ENCODE peak calls at places on chromosomes 3 and 15, in five cellular contexts. C, V, R, N and F are unnamed samples.
A peak's percentile ranks its signal among the peaks of the same experiment; 100 is the strongest.

GRCh38 chr15:99954361-99955180 is 221.3 kb upstream of the LYSMD4 start:
- DNase-seq in V (no peak), N (no peak), C (no peak), R (no peak), F (no peak)

GRCh38 chr15:74318376-74319137 is 48.9 kb downstream of the CYP11A1 start:
- DNase-seq in V (no peak), N (no peak), R (no peak), C (no peak), F (peak; percentile 54)

GRCh38 chr3:107612581-107613182 is 89.9 kb downstream of the BBX start:
- DNase-seq in N (no peak), R (no peak), C (no peak), V (no peak), F (no peak)

GRCh38 chr3:76122007-76122406 is 336.7 kb upstream of the ZNF717 start:
- DNase-seq in N (no peak), V (no peak), R (no peak), C (no peak), F (no peak)

GRCh38 chr15:31332681-31333071 is 6.0 kb downstream of the KLF13 start:
- DNase-seq in N (no peak), R (no peak), C (no peak), V (no peak), F (no peak)

GRCh38 chr15:40103124-40103858 is 5.4 kb downstream of the BMF start:
- DNase-seq in V (peak; percentile 93), C (no peak), R (no peak), N (no peak), F (peak; percentile 83)

GRCh38 chr15:52466134-52466701 is 62.5 kb downstream of the MYO5A start:
- DNase-seq in C (no peak), V (no peak), R (no peak), N (peak; percentile 97), F (peak; percentile 37)

GRCh38 chr3:10983219-10983916 is 9.2 kb upstream of the SLC6A1 start:
- DNase-seq in C (no peak), N (peak; percentile 12), R (no peak), V (no peak), F (no peak)

GRCh38 chr3:168997488-168997887 is 666.0 kb downstream of the MECOM start:
- DNase-seq in N (no peak), C (no peak), V (no peak), R (no peak), F (no peak)

GRCh38 chr3:56787258-56787777 is 14.4 kb downstream of the ARHGEF3 start:
- DNase-seq in R (no peak), C (no peak), N (peak; percentile 24), V (no peak), F (no peak)

GRCh38 chr3:98903099-98903498 is 1.6 kb upstream of the DCBLD2 start:
- DNase-seq in V (no peak), C (no peak), R (no peak), N (no peak), F (no peak)

GRCh38 chr3:16286672-16287604 is 21.9 kb downstream of the OXNAD1 start:
- DNase-seq in C (no peak), N (no peak), R (no peak), V (no peak), F (no peak)

GRCh38 chr3:77134801-77135200 is 94.9 kb downstream of the ROBO2 start:
- DNase-seq in N (no peak), R (no peak), C (no peak), V (no peak), F (no peak)

GRCh38 chr3:193240850-193241706 is at the start of gene PLAAT1:
- DNase-seq in R (no peak), N (no peak), C (no peak), V (peak; percentile 84), F (peak; percentile 71)

GRCh38 chr3:51434746-51435323 is 43.8 kb downstream of the RBM15B start:
- DNase-seq in N (peak; percentile 61), V (no peak), R (peak; percentile 56), C (peak; percentile 16), F (no peak)

GRCh38 chr3:87225659-87226058 is 1.4 kb upstream of the CHMP2B start:
- DNase-seq in V (no peak), R (no peak), C (no peak), N (no peak), F (no peak)

GRCh38 chr15:67828969-67829646 is 3.8 kb downstream of the SKOR1 start:
- DNase-seq in C (no peak), N (no peak), V (peak; percentile 69), R (no peak), F (no peak)

GRCh38 chr15:96774216-96774615 is 443.7 kb downstream of the NR2F2 start:
- DNase-seq in N (no peak), V (no peak), C (no peak), R (no peak), F (no peak)

GRCh38 chr3:111669926-111670630 is 74.9 kb upstream of the ZBED2 start:
- DNase-seq in V (no peak), N (no peak), R (no peak), C (no peak), F (no peak)

GRCh38 chr3:96000963-96001362 is 813.4 kb upstream of the EPHA6 start:
- DNase-seq in C (no peak), R (no peak), V (no peak), N (no peak), F (no peak)

GRCh38 chr3:52134761-52135160 is 19.5 kb downstream of the POC1A start:
- DNase-seq in V (no peak), C (no peak), R (no peak), N (no peak), F (no peak)

GRCh38 chr3:128278761-128279593 is 125.7 kb downstream of the EEFSEC start:
- DNase-seq in R (no peak), C (no peak), N (no peak), V (peak; percentile 90), F (peak; percentile 80)

GRCh38 chr15:52112203-52112750 is 298 bp downstream of the BCL2L10 start:
- DNase-seq in V (peak; percentile 75), C (peak; percentile 6), R (peak; percentile 45), N (no peak), F (no peak)

GRCh38 chr3:58824285-58824684 is 157.7 kb upstream of the FAM3D start:
- DNase-seq in V (no peak), R (no peak), N (peak; percentile 18), C (no peak), F (peak; percentile 20)

GRCh38 chr3:69236808-69237707 is 114.7 kb upstream of the LMOD3 start:
- DNase-seq in C (no peak), R (no peak), N (no peak), V (no peak), F (no peak)

GRCh38 chr3:170641510-170642236 is 55.8 kb upstream of the SLC7A14 start:
- DNase-seq in R (no peak), C (no peak), N (no peak), V (no peak), F (no peak)

GRCh38 chr15:100147828-100148227 is 193.9 kb downstream of the ADAMTS17 start:
- DNase-seq in V (no peak), N (no peak), C (no peak), R (no peak), F (no peak)

GRCh38 chr3:42503957-42504333 is 1.5 kb downstream of the VIPR1 start:
- DNase-seq in V (peak; percentile 31), R (no peak), N (no peak), C (no peak), F (no peak)

DNA sequence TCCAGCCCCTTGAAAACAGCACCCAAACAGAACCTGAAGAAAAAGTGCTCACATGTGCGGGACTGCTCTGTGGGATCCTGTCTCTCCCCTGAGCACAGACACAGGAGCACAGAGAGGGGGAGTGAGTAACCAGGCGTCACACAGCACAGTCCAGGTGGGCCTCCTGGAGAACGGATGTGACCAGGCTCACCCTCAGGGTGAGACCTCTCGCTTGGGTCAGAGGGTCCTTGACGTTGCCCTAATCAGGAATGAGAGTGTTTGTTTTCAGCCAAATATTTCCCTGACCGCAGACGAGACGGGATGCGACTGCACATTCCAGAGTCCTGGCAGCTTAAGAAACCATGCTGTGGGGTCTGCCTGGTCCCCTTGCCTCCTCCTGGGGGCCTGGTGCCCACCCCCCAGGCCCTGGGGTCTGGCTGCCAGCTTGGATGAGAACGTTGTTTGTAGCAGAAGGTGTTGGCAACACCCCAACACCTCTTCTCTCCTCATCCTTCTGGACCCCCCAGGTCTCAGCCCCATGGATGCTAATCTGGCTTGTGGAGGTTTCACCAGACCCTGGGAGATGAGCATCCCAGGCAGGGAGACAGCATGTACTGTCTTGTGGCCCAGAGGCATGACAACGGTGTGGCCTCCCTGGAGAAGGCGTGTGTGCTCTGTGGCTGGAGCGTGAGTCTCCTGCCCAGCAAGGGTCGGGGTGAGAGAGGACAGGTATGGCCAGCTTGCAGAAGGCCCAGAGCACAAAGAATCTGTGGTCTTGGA is 42.1 kb upstream of the SLC6A6 start:
- DNase-seq in N (no peak), R (no peak), C (no peak), V (no peak), F (no peak)
- H3K27ac ChIP-seq in N (no peak overlapping the region), R (no peak overlapping the region), C (no peak overlapping the region), V (no peak overlapping the region), F (no peak overlapping the region)

GRCh38 chr3:172217877-172218276 is 178.5 kb downstream of the FNDC3B start:
- DNase-seq in C (no peak), R (no peak), N (no peak), V (no peak), F (no peak)

GRCh38 chr3:172218350-172219323 is 179.3 kb downstream of the FNDC3B start:
- DNase-seq in C (no peak), V (no peak), N (no peak), R (no peak), F (no peak)

GRCh38 chr3:172216843-172217404 is 177.5 kb downstream of the FNDC3B start:
- DNase-seq in V (no peak), R (no peak), C (no peak), N (no peak), F (no peak)

GRCh38 chr3:172213765-172214358 is 174.5 kb downstream of the FNDC3B start:
- DNase-seq in V (no peak), N (no peak), R (no peak), C (no peak), F (no peak)

DNA sequence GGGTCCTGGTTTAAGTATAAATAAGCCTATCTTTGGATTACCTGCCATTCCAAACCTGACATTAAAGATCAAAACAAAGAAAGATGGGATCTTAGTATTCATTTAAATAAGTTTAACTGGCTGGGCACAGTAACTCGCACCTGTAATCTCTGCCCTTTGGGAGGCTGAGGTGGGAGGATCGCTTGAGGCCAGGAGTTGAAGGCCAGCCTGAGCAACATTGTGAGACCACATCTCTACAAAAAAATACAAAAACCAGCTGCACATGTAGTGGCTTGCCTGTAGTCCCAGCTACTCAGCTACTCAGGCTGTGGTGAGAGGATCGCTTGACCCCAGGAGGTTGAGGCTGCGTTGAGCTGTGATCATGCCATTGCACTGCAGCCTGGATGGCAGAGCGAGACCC is 176.9 kb downstream of the FNDC3B start:
- DNase-seq in N (no peak), V (no peak), C (no peak), R (no peak), F (no peak)
- H3K4me1 ChIP-seq in N (no peaks in the 10 kb centered on the region), V (peaks cover 9% of the 10 kb centered on the region), C (no peaks in the 10 kb centered on the region), R (no peaks in the 10 kb centered on the region), F (peaks cover 84% of the 10 kb centered on the region)

DNA sequence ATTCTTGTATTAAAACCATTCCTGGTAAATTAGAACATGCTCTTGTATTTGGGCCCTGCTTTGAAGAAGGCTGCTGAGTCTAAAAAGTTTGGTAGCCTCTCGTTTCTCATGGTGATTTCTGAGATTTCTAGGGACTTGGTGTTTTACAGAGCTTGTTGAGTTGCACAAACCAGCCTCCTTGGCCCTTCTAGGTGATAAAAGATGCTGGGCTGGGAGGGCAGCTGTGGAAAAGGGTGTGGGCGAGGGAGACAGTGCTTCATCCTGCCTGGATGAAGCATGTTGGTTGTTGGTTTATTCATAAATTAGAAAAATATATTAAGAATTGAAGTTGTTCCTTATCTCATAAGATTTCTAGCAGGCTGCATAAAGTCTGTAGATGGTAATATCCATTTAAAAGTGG is 151.7 kb downstream of the IGF1R start:
- DNase-seq in R (no peak), V (no peak), N (no peak), C (no peak), F (no peak)
- H3K27ac ChIP-seq in R (no peak overlapping the region), V (peak overlapping the region; percentile 18), N (no peak overlapping the region), C (no peak overlapping the region), F (peak overlapping the region; percentile 69)

GRCh38 chr3:130926504-130926903 is 32.6 kb downstream of the ATP2C1 start:
- DNase-seq in C (no peak), N (no peak), R (no peak), V (no peak), F (no peak)
- H3K4me1 ChIP-seq in C (peaks cover 6% of the 10 kb centered on the region), N (peaks cover 29% of the 10 kb centered on the region), R (no peaks in the 10 kb centered on the region), V (no peaks in the 10 kb centered on the region), F (peaks cover 38% of the 10 kb centered on the region)